ENCODE peak calls at places on chromosomes 12 and 14, in eight cellular contexts. L is left ventricle myocardium inferior; K is heart right ventricle; I is psoas muscle; E is right lobe of liver; H is foreskin keratinocyte; C is substantia nigra; T is effector memory CD4-positive, alpha-beta T cell. D is an unnamed sample.

GRCh38 chr12:1859643-1860042 is 39.3 kb downstream of the LRTM2 start:
- DNase-seq in H (peak; percentile 17), L (no peak), E (no peak), C (no peak), I (no peak), K (no peak), T (no peak), D (no peak)

GRCh38 chr14:102280376-102280962 is 24.5 kb downstream of the MOK start:
- DNase-seq in C (no peak), L (no peak), I (no peak), H (peak; percentile 97), K (no peak), E (no peak), T (no peak), D (no peak)

GRCh38 chr12:60394680-60395079 is 798.9 kb downstream of the SLC16A7 start:
- DNase-seq in I (no peak), C (no peak), L (no peak), K (no peak), T (no peak), E (no peak), H (peak; percentile 79), D (no peak)

GRCh38 chr12:69196302-69197288 is 42.8 kb upstream of the CPSF6 start:
- DNase-seq in H (peak; percentile 13), E (no peak), K (no peak), L (no peak), I (no peak), C (no peak), T (no peak), D (no peak)

GRCh38 chr14:104227806-104228205 is 89.4 kb downstream of the KIF26A start:
- DNase-seq in I (no peak), C (no peak), L (no peak), T (no peak), K (no peak), E (peak; percentile 7), H (no peak), D (no peak)

GRCh38 chr12:39467432-39467870 is 24.5 kb upstream of the KIF21A start:
- DNase-seq in K (no peak), E (no peak), C (no peak), T (no peak), I (no peak), L (no peak), H (no peak), D (no peak)

GRCh38 chr12:90621927-90622326 is 333.0 kb downstream of the CCER1 start:
- DNase-seq in L (no peak), H (peak; percentile 52), I (no peak), T (no peak), E (no peak), C (no peak), K (no peak), D (no peak)

GRCh38 chr14:51444381-51445000 is 204.4 kb downstream of the TMX1 start:
- DNase-seq in C (no peak), E (no peak), K (no peak), H (peak; percentile 35), I (no peak), L (no peak), T (no peak), D (no peak)

GRCh38 chr12:132188451-132189298 is 44.4 kb downstream of the NOC4L start:
- DNase-seq in E (no peak), L (no peak), T (no peak), I (no peak), C (no peak), K (no peak), H (no peak), D (no peak)

GRCh38 chr12:4082809-4083447 is 190.6 kb upstream of the CCND2 start:
- DNase-seq in K (no peak), E (no peak), C (no peak), I (no peak), L (no peak), H (no peak), T (no peak), D (no peak)

GRCh38 chr14:103393687-103394626 is 8.7 kb downstream of the MARK3 start:
- DNase-seq in I (no peak), K (no peak), H (no peak), C (no peak), T (no peak), E (peak; percentile 33), L (no peak), D (no peak)

GRCh38 chr12:104680070-104680469 is 223.3 kb downstream of the CHST11 start:
- DNase-seq in L (no peak), I (no peak), E (no peak), C (no peak), H (no peak), T (no peak), K (no peak), D (no peak)

GRCh38 chr12:100391856-100392255 is 35.0 kb downstream of the SLC17A8 start:
- DNase-seq in L (no peak), H (no peak), I (no peak), C (no peak), T (no peak), K (no peak), E (no peak), D (no peak)

GRCh38 chr12:33223956-33224355 is 215.7 kb downstream of the SYT10 start:
- DNase-seq in K (no peak), L (no peak), E (no peak), C (no peak), H (peak; percentile 92), I (no peak), T (no peak), D (no peak)

GRCh38 chr12:130196827-130197226 is 34.6 kb downstream of the FZD10 start:
- DNase-seq in C (no peak), L (no peak), T (no peak), E (no peak), I (no peak), H (no peak), K (no peak), D (no peak)

GRCh38 chr14:57816568-57817284 is 49.2 kb downstream of the SLC35F4 start:
- DNase-seq in H (peak; percentile 86), I (no peak), L (no peak), T (no peak), K (no peak), E (no peak), C (no peak), D (no peak)

GRCh38 chr12:85557850-85558249 is 277.8 kb downstream of the ALX1 start:
- DNase-seq in T (no peak), L (no peak), I (no peak), E (no peak), K (no peak), C (no peak), H (no peak), D (no peak)

GRCh38 chr14:67358914-67359313 is 690 bp downstream of the ATP6V1D start:
- DNase-seq in C (no peak), H (peak; percentile 30), E (no peak), L (no peak), I (no peak), K (no peak), T (no peak), D (no peak)

GRCh38 chr12:39047539-39048078 is 142.2 kb upstream of the CPNE8 start:
- DNase-seq in E (no peak), C (no peak), K (no peak), I (no peak), T (no peak), L (no peak), H (no peak), D (no peak)

GRCh38 chr12:128637616-128638606 is 185.8 kb downstream of the SLC15A4 start:
- DNase-seq in E (no peak), I (no peak), K (no peak), L (no peak), C (no peak), H (no peak), T (no peak), D (no peak)

GRCh38 chr14:102539544-102540309 is 30.2 kb upstream of the ANKRD9 start:
- DNase-seq in I (no peak), T (no peak), C (no peak), K (peak; percentile 80), L (peak; percentile 72), E (no peak), H (no peak), D (no peak)

DNA sequence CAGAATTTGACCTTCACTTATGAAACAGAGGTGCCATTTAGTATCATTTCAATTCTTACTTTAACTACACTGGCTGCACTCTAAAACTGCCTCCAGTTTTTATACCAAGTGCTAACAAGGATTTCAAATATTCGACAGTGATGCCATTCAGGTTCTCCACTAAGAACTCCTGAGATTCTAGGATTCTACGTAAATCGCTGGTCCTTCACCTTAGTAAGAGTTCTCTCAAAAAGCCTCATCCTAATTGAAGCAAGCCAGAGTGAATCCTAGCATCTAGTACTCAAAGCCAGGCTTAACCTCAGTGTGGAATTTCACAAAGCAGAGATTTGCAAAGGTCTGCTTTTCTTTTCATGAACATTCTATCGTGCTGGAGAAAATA is 3.5 kb downstream of the SLC38A2 start:
- DNase-seq in H (no peak), C (no peak), K (no peak), E (no peak), T (no peak), L (no peak), I (no peak), D (no peak)
- H3K27ac ChIP-seq in H (peak overlapping the region; percentile 89), C (no peak overlapping the region), K (peak overlapping the region; percentile 96), E (peak overlapping the region; percentile 46), T (peak overlapping the region; percentile 6), L (peak overlapping the region; percentile 98), I (peak overlapping the region; percentile 99), D (no peak overlapping the region)

GRCh38 chr12:23781118-23781517 is 168.4 kb downstream of the SOX5 start:
- DNase-seq in K (no peak), T (no peak), E (no peak), L (no peak), I (no peak), H (no peak), C (no peak), D (no peak)
- H3K27ac ChIP-seq in K (no peak overlapping the region), T (no peak overlapping the region), E (no peak overlapping the region), L (no peak overlapping the region), I (no peak overlapping the region), H (no peak overlapping the region), C (no peak overlapping the region), D (no peak overlapping the region)

DNA sequence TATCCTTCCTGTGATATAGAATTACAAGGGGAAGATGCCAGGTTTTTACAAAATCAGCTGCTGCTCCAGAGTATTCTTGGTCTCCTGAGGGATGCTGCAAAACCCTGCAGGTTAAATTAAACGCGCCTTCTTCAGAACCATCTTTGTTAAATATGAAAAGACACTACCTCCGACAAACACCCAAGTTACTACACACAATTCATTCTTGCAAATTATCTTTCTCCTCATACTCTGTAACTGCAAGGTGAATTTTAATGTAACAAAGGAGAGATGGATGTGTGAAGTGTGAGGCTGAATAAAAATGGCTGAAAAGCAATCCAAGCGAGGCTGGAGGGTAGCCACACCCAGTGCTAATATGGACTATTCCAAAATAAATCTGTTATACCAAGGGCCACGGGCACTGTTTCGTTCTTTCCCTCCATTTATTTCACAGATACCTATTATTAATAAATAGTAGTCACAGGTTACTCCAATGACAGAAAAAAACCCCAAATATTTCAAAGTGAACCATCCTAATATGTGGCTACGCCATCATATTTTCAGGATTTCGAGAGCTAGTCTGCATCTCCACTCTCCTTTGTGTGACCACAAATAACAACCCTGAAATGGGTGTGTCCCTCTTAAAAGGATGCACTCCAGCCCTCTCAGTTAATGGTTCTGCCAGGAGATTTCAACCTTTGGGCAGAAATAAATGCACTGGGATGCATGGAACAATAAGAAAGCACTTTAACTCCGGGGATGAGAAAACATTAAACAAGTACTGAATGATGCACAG is 53.0 kb upstream of the CCDC175 start:
- DNase-seq in K (no peak), H (no peak), E (no peak), I (no peak), C (no peak), T (no peak), L (no peak), D (no peak)
- H3K27ac ChIP-seq in K (no peak overlapping the region), H (no peak overlapping the region), E (no peak overlapping the region), I (no peak overlapping the region), C (no peak overlapping the region), T (no peak overlapping the region), L (no peak overlapping the region), D (peak overlapping the region; percentile 44)

GRCh38 chr12:92030618-92031017 is 115.0 kb downstream of the BTG1 start:
- DNase-seq in L (no peak), E (no peak), C (no peak), T (peak; percentile 32), H (no peak), K (no peak), I (no peak), D (no peak)
- H3K27ac ChIP-seq in L (peak overlapping the region; percentile 83), E (no peak overlapping the region), C (no peak overlapping the region), T (peak overlapping the region; percentile 67), H (no peak overlapping the region), K (peak overlapping the region; percentile 74), I (no peak overlapping the region), D (no peak overlapping the region)